ENCODE peak calls at places on chromosome 6, in seven cellular contexts. K, O, T, M, Q, Y and A are unnamed samples.

GRCh38 chr6:168583126-168583525 is 142.1 kb downstream of the SMOC2 start:
- DNase-seq in Q (no peak), Y (no peak), K (no peak), M (no peak), O (no peak), T (no peak), A (no peak)

GRCh38 chr6:41546866-41547798 is 951 bp downstream of the FOXP4 start:
- DNase-seq in K (no peak), Q (peak; percentile 68), Y (peak; percentile 46), M (peak; percentile 57), O (no peak), T (peak; percentile 49), A (peak; percentile 50)

GRCh38 chr6:73884540-73884939 is 188.5 kb downstream of the CD109 start:
- DNase-seq in O (no peak), M (no peak), Y (no peak), K (no peak), T (no peak), Q (no peak), A (no peak)

GRCh38 chr6:166456360-166457156 is 73.8 kb upstream of the MPC1 start:
- DNase-seq in O (no peak), T (no peak), M (no peak), Y (no peak), K (no peak), Q (no peak), A (no peak)

GRCh38 chr6:163577404-163577803 is 162.9 kb downstream of the QKI start:
- DNase-seq in O (no peak), M (no peak), T (no peak), Y (no peak), Q (no peak), K (no peak), A (no peak)

GRCh38 chr6:135093578-135093977 is 39.0 kb upstream of the HBS1L start:
- DNase-seq in O (no peak), K (no peak), Q (no peak), T (no peak), Y (no peak), M (no peak), A (no peak)

GRCh38 chr6:157867981-157868380 is 44.9 kb downstream of the SNX9 start:
- DNase-seq in T (no peak), K (no peak), O (no peak), M (no peak), Q (no peak), Y (no peak), A (no peak)

GRCh38 chr6:81145506-81145905 is 607.0 kb downstream of the TENT5A start:
- DNase-seq in M (no peak), K (no peak), Y (no peak), Q (no peak), O (no peak), T (no peak), A (no peak)

GRCh38 chr6:149061933-149062332 is 255.6 kb upstream of the TAB2 start:
- DNase-seq in M (no peak), Q (no peak), K (no peak), T (no peak), Y (no peak), O (no peak), A (no peak)

GRCh38 chr6:158599635-158600034 is 39.7 kb downstream of the TMEM181 start:
- DNase-seq in Q (no peak), Y (no peak), O (no peak), T (no peak), K (no peak), M (no peak), A (no peak)

GRCh38 chr6:93319304-93319703 is 100.1 kb downstream of the EPHA7 start:
- DNase-seq in Q (no peak), T (no peak), O (no peak), M (no peak), K (no peak), Y (no peak), A (no peak)

GRCh38 chr6:42030585-42031506 is 19.5 kb upstream of the TAF8 start:
- DNase-seq in Y (peak; percentile 70), Q (no peak), O (no peak), M (no peak), T (peak; percentile 27), K (no peak), A (no peak)

GRCh38 chr6:150766201-150766997 is 99.1 kb upstream of the MTHFD1L start:
- DNase-seq in Q (no peak), M (no peak), Y (no peak), O (no peak), K (no peak), T (peak; percentile 47), A (no peak)

GRCh38 chr6:125516644-125517043 is 214.9 kb upstream of the HDDC2 start:
- DNase-seq in Y (no peak), M (no peak), O (no peak), T (no peak), K (no peak), Q (no peak), A (no peak)

GRCh38 chr6:139161817-139162284 is 27.0 kb downstream of the HECA start:
- DNase-seq in O (no peak), Y (peak; percentile 63), M (peak; percentile 82), T (no peak), K (no peak), Q (no peak), A (no peak)

GRCh38 chr6:42520786-42521607 is 42.8 kb upstream of the UBR2 start:
- DNase-seq in Q (no peak), Y (peak; percentile 6), M (no peak), T (no peak), K (no peak), O (no peak), A (peak; percentile 77)

GRCh38 chr6:29591677-29592076 is 6.8 kb downstream of the OR2H2 start:
- DNase-seq in O (no peak), Y (no peak), K (no peak), Q (no peak), T (no peak), M (no peak), A (no peak)

GRCh38 chr6:130765181-130765727 is 62.0 kb upstream of the SMLR1 start:
- DNase-seq in K (no peak), Q (no peak), M (no peak), Y (no peak), T (no peak), O (no peak), A (no peak)

GRCh38 chr6:158812611-158813010 is 6.6 kb downstream of the EZR start:
- DNase-seq in Y (no peak), K (no peak), T (no peak), O (no peak), Q (no peak), M (no peak), A (no peak)

GRCh38 chr6:118165500-118165899 is 258.4 kb downstream of the SLC35F1 start:
- DNase-seq in K (no peak), Y (no peak), Q (no peak), O (no peak), T (no peak), M (no peak), A (no peak)

GRCh38 chr6:139588734-139589418 is 214.4 kb upstream of the CITED2 start:
- DNase-seq in Q (no peak), K (no peak), T (no peak), M (no peak), Y (no peak), O (no peak), A (peak; percentile 91)

GRCh38 chr6:12160350-12160749 is 129.8 kb upstream of the EDN1 start:
- DNase-seq in K (no peak), Q (no peak), Y (no peak), T (no peak), M (no peak), O (no peak), A (peak; percentile 54)

GRCh38 chr6:55868910-55869479 is 6.4 kb downstream of the BMP5 start:
- DNase-seq in Q (no peak), T (no peak), K (no peak), O (no peak), M (peak; percentile 16), Y (peak; percentile 1), A (peak; percentile 71)

GRCh38 chr6:164296411-164296810 is 881.9 kb downstream of the QKI start:
- DNase-seq in T (no peak), K (no peak), M (no peak), Y (no peak), Q (no peak), O (no peak), A (no peak)

GRCh38 chr6:124536792-124537191 is 425.4 kb upstream of the RNF217 start:
- DNase-seq in Q (no peak), Y (no peak), M (no peak), T (no peak), K (no peak), O (no peak), A (no peak)

GRCh38 chr6:156729248-156729647 is 47.9 kb upstream of the ARID1B start:
- DNase-seq in O (no peak), Y (no peak), K (no peak), T (no peak), M (no peak), Q (no peak), A (peak; percentile 80)

GRCh38 chr6:166615059-166615770 is 11.8 kb downstream of the RPS6KA2 start:
- DNase-seq in M (no peak), Q (no peak), K (no peak), Y (no peak), T (no peak), O (no peak), A (peak; percentile 19)

GRCh38 chr6:104788400-104788799 is 71.3 kb downstream of the HACE1 start:
- DNase-seq in Y (no peak), K (no peak), Q (no peak), M (no peak), O (no peak), T (no peak), A (peak; percentile 21)

GRCh38 chr6:159691133-159691962 is 1.7 kb downstream of the SOD2 start:
- DNase-seq in T (no peak), O (no peak), Q (peak; percentile 75), K (no peak), Y (no peak), M (peak; percentile 63), A (peak; percentile 83)

GRCh38 chr6:116229287-116229913 is 24.5 kb downstream of the TSPYL4 start:
- DNase-seq in T (peak; percentile 81), O (no peak), M (no peak), Q (no peak), K (peak; percentile 31), Y (peak; percentile 17), A (peak; percentile 66)

GRCh38 chr6:139701003-139701402 is 326.6 kb upstream of the CITED2 start:
- DNase-seq in M (no peak), T (no peak), Y (no peak), K (no peak), O (no peak), Q (no peak), A (no peak)

GRCh38 chr6:157273756-157274088 is 49.6 kb downstream of the TMEM242 start:
- DNase-seq in O (peak; percentile 41), Y (peak; percentile 74), T (no peak), Q (peak; percentile 64), M (peak; percentile 86), K (no peak), A (no peak)